ENCODE peak calls at places on chromosomes 3 and 15, in four cellular contexts. One of them, this sample, is unnamed.

GRCh38 chr15:62647195-62647865 is 395.2 kb upstream of the TPM1 start:
- DNase-seq in HFFc6: peak; percentile 82
- DNase-seq in upper lobe of right lung: no peak
- DNase-seq in endothelial cell: no peak
- DNase-seq in this sample: no peak

GRCh38 chr3:160331127-160331937 is 67.7 kb downstream of the IFT80 start:
- DNase-seq in endothelial cell: no peak
- DNase-seq in HFFc6: peak; percentile 69
- DNase-seq in upper lobe of right lung: no peak
- DNase-seq in this sample: no peak

GRCh38 chr15:39113741-39114140 is 467.1 kb upstream of the THBS1 start:
- DNase-seq in HFFc6: no peak
- DNase-seq in endothelial cell: no peak
- DNase-seq in upper lobe of right lung: no peak
- DNase-seq in this sample: no peak

GRCh38 chr3:43286886-43287301 is 554 bp downstream of the SNRK start:
- DNase-seq in upper lobe of right lung: no peak
- DNase-seq in HFFc6: no peak
- DNase-seq in endothelial cell: peak; percentile 8
- DNase-seq in this sample: peak; percentile 43

GRCh38 chr15:38559908-38560307 is 4.7 kb downstream of the RASGRP1 start:
- DNase-seq in HFFc6: no peak
- DNase-seq in upper lobe of right lung: no peak
- DNase-seq in endothelial cell: no peak
- DNase-seq in this sample: no peak

GRCh38 chr3:37934631-37935289 is 55.8 kb upstream of the VILL start:
- DNase-seq in HFFc6: peak; percentile 46
- DNase-seq in upper lobe of right lung: no peak
- DNase-seq in endothelial cell: no peak
- DNase-seq in this sample: no peak

GRCh38 chr15:60720493-60721231 is 241.7 kb upstream of the ICE2 start:
- DNase-seq in endothelial cell: no peak
- DNase-seq in HFFc6: no peak
- DNase-seq in upper lobe of right lung: no peak
- DNase-seq in this sample: no peak

GRCh38 chr3:80492162-80492561 is 724.4 kb upstream of the ROBO1 start:
- DNase-seq in endothelial cell: no peak
- DNase-seq in upper lobe of right lung: no peak
- DNase-seq in HFFc6: no peak
- DNase-seq in this sample: no peak

GRCh38 chr3:153273767-153274443 is 111.9 kb downstream of the RAP2B start:
- DNase-seq in HFFc6: peak; percentile 75
- DNase-seq in endothelial cell: no peak
- DNase-seq in upper lobe of right lung: no peak
- DNase-seq in this sample: no peak

GRCh38 chr3:117788086-117788485 is 1078.5 kb downstream of the TUSC7 start:
- DNase-seq in HFFc6: peak; percentile 34
- DNase-seq in upper lobe of right lung: peak; percentile 37
- DNase-seq in endothelial cell: no peak
- DNase-seq in this sample: peak; percentile 44

GRCh38 chr3:36904641-36905040 is 40.2 kb downstream of the TRANK1 start:
- DNase-seq in HFFc6: peak; percentile 22
- DNase-seq in upper lobe of right lung: no peak
- DNase-seq in endothelial cell: no peak
- DNase-seq in this sample: peak; percentile 59

GRCh38 chr3:72263223-72264015 is 478.5 kb upstream of the PROK2 start:
- DNase-seq in upper lobe of right lung: no peak
- DNase-seq in endothelial cell: no peak
- DNase-seq in HFFc6: no peak
- DNase-seq in this sample: no peak

GRCh38 chr3:72262707-72263106 is 477.8 kb upstream of the PROK2 start:
- DNase-seq in upper lobe of right lung: no peak
- DNase-seq in endothelial cell: no peak
- DNase-seq in HFFc6: no peak
- DNase-seq in this sample: no peak

GRCh38 chr3:72265250-72265649 is 480.3 kb upstream of the PROK2 start:
- DNase-seq in upper lobe of right lung: no peak
- DNase-seq in endothelial cell: no peak
- DNase-seq in HFFc6: no peak
- DNase-seq in this sample: peak; percentile 65

GRCh38 chr3:72261566-72262564 is 476.9 kb upstream of the PROK2 start:
- DNase-seq in endothelial cell: no peak
- DNase-seq in upper lobe of right lung: no peak
- DNase-seq in HFFc6: no peak
- DNase-seq in this sample: no peak

DNA sequence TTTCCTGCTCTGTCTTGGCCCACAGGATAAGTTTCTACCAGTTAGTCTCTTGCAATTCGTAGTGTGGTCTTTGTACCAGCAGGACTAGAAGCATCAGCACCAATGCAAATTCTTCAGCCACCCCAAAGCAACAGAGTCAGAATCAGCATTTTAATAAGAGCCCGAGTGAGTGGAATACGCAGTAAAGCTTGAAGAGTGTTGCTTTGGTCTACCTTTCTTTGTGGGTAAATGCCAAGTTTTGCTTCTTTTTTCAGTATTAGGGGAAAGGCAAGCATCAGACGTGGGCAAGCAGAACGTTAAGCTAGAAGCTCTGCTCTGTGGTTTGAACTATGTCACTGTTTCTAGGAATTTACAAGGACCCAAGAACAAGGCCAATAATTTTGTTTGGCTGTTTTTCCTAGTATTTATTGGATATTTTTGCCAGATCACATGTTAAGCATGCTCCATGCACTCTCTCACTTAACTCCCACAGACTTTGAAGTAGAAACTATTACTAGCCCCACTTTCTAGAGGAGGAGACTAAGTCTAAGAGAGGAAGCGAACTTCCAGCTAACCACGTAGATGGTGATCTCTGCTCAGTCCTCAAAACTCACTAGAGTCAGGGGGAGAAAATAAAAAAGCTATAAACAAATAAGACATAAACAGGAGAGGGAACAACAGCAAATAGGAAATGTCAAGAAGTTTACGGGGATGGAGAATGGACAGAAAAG is 480.9 kb upstream of the PROK2 start:
- DNase-seq in upper lobe of right lung: no peak
- DNase-seq in HFFc6: no peak
- DNase-seq in endothelial cell: no peak
- DNase-seq in this sample: no peak
- TF ChIP-seq CTCF in upper lobe of right lung: no peak
- TF ChIP-seq CTCF in HFFc6: no peak
- TF ChIP-seq CTCF in endothelial cell: no peak
- TF ChIP-seq CTCF in this sample: no peak

DNA sequence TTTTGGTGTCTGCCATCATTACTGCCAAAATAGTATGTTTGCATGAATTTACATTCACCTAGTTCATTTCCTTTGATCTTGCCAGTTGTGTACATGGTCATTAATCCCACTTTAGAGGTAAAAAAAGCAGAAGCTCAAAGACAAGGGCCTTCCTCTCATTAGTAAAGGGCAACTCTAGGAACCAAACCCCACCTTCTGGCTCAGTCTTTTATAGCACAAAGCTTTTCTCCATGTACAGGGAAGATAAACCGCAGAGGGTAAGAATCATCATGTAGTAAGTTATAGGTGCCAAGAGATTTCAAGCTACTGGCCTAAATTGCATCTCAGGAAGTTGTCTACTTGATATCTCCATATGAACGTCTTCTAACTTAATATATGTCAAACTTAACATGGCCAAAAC is 19.3 kb upstream of the SPG21 start:
- DNase-seq in endothelial cell: no peak
- DNase-seq in HFFc6: no peak
- DNase-seq in upper lobe of right lung: no peak
- DNase-seq in this sample: peak; percentile 45
- TF ChIP-seq CTCF in endothelial cell: no peak
- TF ChIP-seq CTCF in HFFc6: peak; percentile 29
- TF ChIP-seq CTCF in upper lobe of right lung: no peak
- TF ChIP-seq CTCF in this sample: peak; percentile 50

GRCh38 chr3:113555138-113555537 is 22.8 kb downstream of the SIDT1 start:
- DNase-seq in endothelial cell: no peak
- DNase-seq in HFFc6: no peak
- DNase-seq in upper lobe of right lung: no peak
- DNase-seq in this sample: no peak

GRCh38 chr3:113556556-113557335 is 24.4 kb downstream of the SIDT1 start:
- DNase-seq in HFFc6: no peak
- DNase-seq in endothelial cell: no peak
- DNase-seq in upper lobe of right lung: no peak
- DNase-seq in this sample: no peak

GRCh38 chr3:113560265-113560664 is 27.9 kb downstream of the SIDT1 start:
- DNase-seq in upper lobe of right lung: no peak
- DNase-seq in endothelial cell: no peak
- DNase-seq in HFFc6: no peak
- DNase-seq in this sample: no peak

GRCh38 chr3:113559011-113559410 is 26.7 kb downstream of the SIDT1 start:
- DNase-seq in endothelial cell: no peak
- DNase-seq in upper lobe of right lung: no peak
- DNase-seq in HFFc6: no peak
- DNase-seq in this sample: no peak

GRCh38 chr3:113557374-113557773 is 25.0 kb downstream of the SIDT1 start:
- DNase-seq in HFFc6: peak; percentile 51
- DNase-seq in endothelial cell: no peak
- DNase-seq in upper lobe of right lung: no peak
- DNase-seq in this sample: peak; percentile 17
- TF ChIP-seq CTCF in HFFc6: peak; percentile 36
- TF ChIP-seq CTCF in endothelial cell: no peak
- TF ChIP-seq CTCF in upper lobe of right lung: no peak
- TF ChIP-seq CTCF in this sample: peak; percentile 6

DNA sequence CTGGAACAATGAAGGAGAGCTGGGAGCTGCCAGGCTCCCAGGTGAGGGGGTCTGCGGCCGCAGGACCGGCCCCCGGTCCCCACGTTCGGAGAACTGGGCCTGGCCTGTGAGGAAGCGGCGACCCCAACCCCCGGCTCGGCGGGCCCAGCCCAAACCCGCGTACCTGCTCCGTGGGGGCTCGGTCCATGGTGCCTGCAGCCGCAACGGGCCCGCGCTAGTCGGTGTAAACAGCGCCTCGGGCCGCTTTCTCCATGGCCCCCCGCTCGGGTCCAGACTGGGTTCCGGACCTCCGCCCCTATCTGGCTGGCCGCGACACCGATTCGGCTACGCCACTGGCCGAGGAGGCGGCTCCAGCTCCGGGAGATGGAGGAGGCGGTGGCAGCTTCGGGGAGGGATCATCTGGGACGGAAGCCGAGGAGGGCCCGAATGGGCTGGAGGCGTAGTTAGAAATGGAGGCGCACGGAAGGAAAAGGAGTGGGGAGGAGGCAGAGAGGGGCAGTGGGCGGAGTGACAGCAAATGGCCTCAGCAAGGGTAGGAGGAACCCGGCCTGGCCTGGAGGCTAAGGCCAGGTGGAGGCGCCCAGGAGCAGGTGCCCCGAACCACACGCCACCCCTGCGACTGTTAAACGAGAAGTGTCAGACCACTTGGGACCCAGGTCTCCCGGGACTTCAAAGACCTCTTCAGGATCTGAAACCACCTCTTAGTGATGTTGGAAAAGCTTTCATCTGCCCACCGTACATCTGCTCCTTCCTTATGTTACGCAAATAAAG is at the start of gene SECISBP2L:
- DNase-seq in HFFc6: peak; percentile 92
- DNase-seq in endothelial cell: peak; percentile 94
- DNase-seq in upper lobe of right lung: peak; percentile 97
- DNase-seq in this sample: peak; percentile 99
- TF ChIP-seq CTCF in HFFc6: peak; percentile 34
- TF ChIP-seq CTCF in endothelial cell: no peak
- TF ChIP-seq CTCF in upper lobe of right lung: peak; percentile 45
- TF ChIP-seq CTCF in this sample: peak; percentile 76

GRCh38 chr3:852033-852432 is 240.8 kb upstream of the CNTN6 start:
- DNase-seq in endothelial cell: no peak
- DNase-seq in upper lobe of right lung: no peak
- DNase-seq in HFFc6: no peak
- DNase-seq in this sample: peak; percentile 46
- TF ChIP-seq CTCF in endothelial cell: no peak
- TF ChIP-seq CTCF in upper lobe of right lung: no peak
- TF ChIP-seq CTCF in HFFc6: no peak
- TF ChIP-seq CTCF in this sample: peak; percentile 23

DNA sequence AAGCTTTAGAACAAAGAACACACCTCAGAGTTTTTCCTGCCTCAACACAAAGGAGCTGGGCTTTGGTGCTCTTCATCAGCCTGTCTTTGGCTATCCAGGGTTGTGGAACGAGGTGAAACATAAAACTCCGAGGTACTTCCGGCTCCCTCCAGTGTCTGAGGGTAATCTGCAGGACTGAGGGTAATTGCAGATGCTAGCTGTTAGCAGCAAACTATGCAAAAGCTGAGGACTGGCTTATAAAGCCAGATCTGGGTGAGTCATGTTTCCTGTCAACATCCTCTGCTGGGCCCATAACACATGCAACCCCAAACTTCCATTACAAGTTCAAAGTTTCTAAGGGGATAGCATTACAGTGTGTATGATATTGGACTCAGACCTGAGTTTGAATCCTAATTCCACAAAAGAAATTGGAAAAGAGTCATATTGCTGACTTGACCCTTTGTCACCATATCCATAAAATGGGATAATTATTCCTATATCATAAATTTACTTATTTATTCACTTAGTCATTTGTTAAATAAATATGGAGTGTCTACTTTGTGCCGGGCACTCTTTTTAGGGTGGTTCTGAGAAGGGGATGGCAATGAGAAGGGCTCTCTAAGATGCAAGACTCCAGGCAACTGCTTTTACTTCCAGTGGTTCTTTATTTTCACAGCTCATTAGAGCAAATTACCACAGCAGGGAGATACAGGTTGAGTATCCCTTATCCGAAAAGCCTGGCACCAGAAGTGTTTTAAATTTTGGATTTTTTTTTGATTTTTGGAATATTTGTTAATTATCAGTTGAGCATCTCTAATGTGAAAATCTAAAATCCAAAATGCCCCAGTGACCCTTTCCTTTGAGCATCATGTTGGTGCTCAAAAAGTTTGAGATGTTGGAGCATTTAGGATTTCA is 9.5 kb upstream of the TRIM69 start:
- DNase-seq in endothelial cell: no peak
- DNase-seq in upper lobe of right lung: no peak
- DNase-seq in HFFc6: peak; percentile 88
- DNase-seq in this sample: peak; percentile 54
- TF ChIP-seq CTCF in endothelial cell: no peak
- TF ChIP-seq CTCF in upper lobe of right lung: no peak
- TF ChIP-seq CTCF in HFFc6: no peak
- TF ChIP-seq CTCF in this sample: peak; percentile 37

DNA sequence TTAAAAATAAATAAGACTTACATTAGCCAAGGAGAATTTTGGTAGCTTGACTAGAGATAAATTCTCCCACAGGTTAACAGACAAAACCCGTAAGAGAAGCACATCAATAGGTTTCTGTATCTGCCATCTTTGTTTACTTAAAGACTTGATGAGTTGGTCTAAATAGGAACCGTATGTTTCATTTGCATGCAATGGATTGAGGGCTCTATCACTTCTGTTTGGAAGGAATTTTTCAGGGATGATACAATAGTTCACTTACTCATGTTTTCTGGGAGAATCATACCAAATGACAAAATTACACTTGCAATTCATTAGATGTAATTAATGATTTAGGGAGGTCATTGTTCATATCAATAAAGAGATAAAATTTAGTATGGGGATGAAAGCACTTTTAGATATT is 631.5 kb upstream of the NR2F2 start:
- DNase-seq in HFFc6: no peak
- DNase-seq in endothelial cell: no peak
- DNase-seq in upper lobe of right lung: no peak
- DNase-seq in this sample: no peak
- TF ChIP-seq CTCF in HFFc6: no peak
- TF ChIP-seq CTCF in endothelial cell: no peak
- TF ChIP-seq CTCF in upper lobe of right lung: no peak
- TF ChIP-seq CTCF in this sample: no peak

This sample was measured in GM23338.